ENCODE peak calls at places on chromosome 20, in seven cellular contexts. One of them, this sample, is unnamed.

GRCh38 chr20:4401601-4402000 is 320.1 kb upstream of the PRND start:
- DNase-seq in fibroblast of villous mesenchyme: no peak
- DNase-seq in astrocyte of the spinal cord: peak
- DNase-seq in OCI-LY7: no peak
- DNase-seq in LNCaP clone FGC: no peak
- DNase-seq in osteoblast: peak
- DNase-seq in psoas muscle: no peak
- DNase-seq in this sample: no peak

GRCh38 chr20:10922521-10922920 is 248.7 kb upstream of the JAG1 start:
- DNase-seq in osteoblast: no peak
- DNase-seq in fibroblast of villous mesenchyme: no peak
- DNase-seq in OCI-LY7: no peak
- DNase-seq in LNCaP clone FGC: no peak
- DNase-seq in astrocyte of the spinal cord: no peak
- DNase-seq in psoas muscle: no peak
- DNase-seq in this sample: no peak

GRCh38 chr20:25081065-25081729 is 744 bp downstream of the VSX1 start:
- DNase-seq in osteoblast: no peak
- DNase-seq in fibroblast of villous mesenchyme: peak
- DNase-seq in OCI-LY7: no peak
- DNase-seq in psoas muscle: no peak
- DNase-seq in LNCaP clone FGC: no peak
- DNase-seq in astrocyte of the spinal cord: no peak
- DNase-seq in this sample: peak

GRCh38 chr20:12698817-12699216 is 310.0 kb upstream of the SPTLC3 start:
- DNase-seq in osteoblast: no peak
- DNase-seq in OCI-LY7: no peak
- DNase-seq in psoas muscle: no peak
- DNase-seq in astrocyte of the spinal cord: no peak
- DNase-seq in LNCaP clone FGC: no peak
- DNase-seq in fibroblast of villous mesenchyme: no peak
- DNase-seq in this sample: no peak

GRCh38 chr20:49786671-49787370 is 25.8 kb upstream of the SLC9A8 start:
- DNase-seq in LNCaP clone FGC: no peak
- DNase-seq in osteoblast: no peak
- DNase-seq in fibroblast of villous mesenchyme: peak
- DNase-seq in psoas muscle: no peak
- DNase-seq in OCI-LY7: peak
- DNase-seq in astrocyte of the spinal cord: peak
- DNase-seq in this sample: no peak

GRCh38 chr20:11229772-11230171 is 556.0 kb upstream of the JAG1 start:
- DNase-seq in psoas muscle: peak
- DNase-seq in LNCaP clone FGC: no peak
- DNase-seq in OCI-LY7: no peak
- DNase-seq in osteoblast: peak
- DNase-seq in astrocyte of the spinal cord: peak
- DNase-seq in fibroblast of villous mesenchyme: peak
- DNase-seq in this sample: no peak

GRCh38 chr20:8934362-8934761 is 134.5 kb upstream of the PLCB4 start:
- DNase-seq in astrocyte of the spinal cord: no peak
- DNase-seq in psoas muscle: no peak
- DNase-seq in OCI-LY7: no peak
- DNase-seq in LNCaP clone FGC: no peak
- DNase-seq in fibroblast of villous mesenchyme: no peak
- DNase-seq in osteoblast: no peak
- DNase-seq in this sample: no peak

GRCh38 chr20:24892522-24892921 is 56.5 kb upstream of the CST7 start:
- DNase-seq in astrocyte of the spinal cord: no peak
- DNase-seq in OCI-LY7: no peak
- DNase-seq in osteoblast: peak
- DNase-seq in LNCaP clone FGC: no peak
- DNase-seq in fibroblast of villous mesenchyme: no peak
- DNase-seq in psoas muscle: no peak
- DNase-seq in this sample: no peak

GRCh38 chr20:11585752-11586352 is 331.8 kb upstream of the BTBD3 start:
- DNase-seq in fibroblast of villous mesenchyme: peak
- DNase-seq in OCI-LY7: no peak
- DNase-seq in LNCaP clone FGC: no peak
- DNase-seq in psoas muscle: no peak
- DNase-seq in osteoblast: no peak
- DNase-seq in astrocyte of the spinal cord: peak
- DNase-seq in this sample: no peak

GRCh38 chr20:57528148-57528547 is 3.2 kb upstream of the CTCFL start:
- DNase-seq in LNCaP clone FGC: no peak
- DNase-seq in astrocyte of the spinal cord: no peak
- DNase-seq in psoas muscle: no peak
- DNase-seq in osteoblast: no peak
- DNase-seq in fibroblast of villous mesenchyme: no peak
- DNase-seq in OCI-LY7: no peak
- DNase-seq in this sample: no peak

GRCh38 chr20:11035211-11035610 is 361.4 kb upstream of the JAG1 start:
- DNase-seq in fibroblast of villous mesenchyme: no peak
- DNase-seq in OCI-LY7: no peak
- DNase-seq in osteoblast: no peak
- DNase-seq in astrocyte of the spinal cord: no peak
- DNase-seq in LNCaP clone FGC: no peak
- DNase-seq in psoas muscle: no peak
- DNase-seq in this sample: no peak

DNA sequence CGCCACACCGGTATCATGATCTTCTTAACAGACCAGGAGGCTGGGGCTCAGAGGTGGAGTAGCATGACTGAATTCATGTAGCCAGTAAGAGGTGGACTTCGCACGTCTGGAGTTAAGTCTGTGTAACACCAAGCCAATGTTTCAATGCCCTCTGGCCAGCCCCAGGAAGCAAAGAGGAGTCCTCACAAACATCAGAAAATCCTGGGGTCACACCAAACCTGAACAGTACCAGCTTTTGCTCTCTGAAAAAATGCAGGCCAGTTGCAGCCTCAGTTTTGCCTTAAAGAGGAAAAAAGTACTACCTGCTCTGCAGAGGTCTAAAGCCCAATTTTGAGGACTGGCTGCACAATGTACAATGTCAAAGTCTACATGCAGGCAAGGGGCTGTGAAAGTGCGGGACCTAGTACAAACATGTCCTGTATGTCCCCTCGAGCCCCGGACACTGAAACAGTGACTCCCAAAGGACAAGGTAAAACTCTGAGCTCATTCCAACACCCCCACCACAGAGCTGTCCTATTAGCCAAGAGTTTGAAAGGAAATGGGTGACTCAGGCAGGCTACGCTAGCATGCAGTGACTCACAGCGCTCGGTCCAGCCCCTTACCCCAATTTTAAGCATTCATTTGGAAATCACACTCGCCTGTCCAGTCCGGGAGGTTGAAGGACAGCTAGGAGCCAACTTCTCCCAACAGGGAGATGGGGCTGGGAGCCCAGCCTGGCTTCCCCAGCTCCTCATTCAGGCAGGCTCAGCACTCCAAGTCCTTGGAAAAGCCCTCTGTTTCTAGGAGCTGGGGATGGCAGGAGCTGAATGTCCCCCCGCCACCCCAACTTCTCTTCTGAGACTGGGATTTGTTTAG is 4.1 kb downstream of the SDC4 start:
- DNase-seq in OCI-LY7: no peak
- DNase-seq in osteoblast: peak
- DNase-seq in psoas muscle: peak
- DNase-seq in astrocyte of the spinal cord: peak
- DNase-seq in LNCaP clone FGC: no peak
- DNase-seq in fibroblast of villous mesenchyme: peak
- DNase-seq in this sample: no peak
- H3K4me3 ChIP-seq in OCI-LY7: no peak
- H3K4me3 ChIP-seq in osteoblast: peak
- H3K4me3 ChIP-seq in psoas muscle: peak
- H3K4me3 ChIP-seq in astrocyte of the spinal cord: peak
- H3K4me3 ChIP-seq in LNCaP clone FGC: peak
- H3K4me3 ChIP-seq in fibroblast of villous mesenchyme: peak
- H3K4me3 ChIP-seq in this sample: no peak

GRCh38 chr20:1830240-1830639 is 65.0 kb upstream of the SIRPA start:
- DNase-seq in fibroblast of villous mesenchyme: peak
- DNase-seq in OCI-LY7: no peak
- DNase-seq in astrocyte of the spinal cord: peak
- DNase-seq in LNCaP clone FGC: no peak
- DNase-seq in osteoblast: peak
- DNase-seq in psoas muscle: peak
- DNase-seq in this sample: peak

GRCh38 chr20:1827974-1828785 is 67.0 kb upstream of the SIRPA start:
- DNase-seq in psoas muscle: peak
- DNase-seq in OCI-LY7: no peak
- DNase-seq in osteoblast: no peak
- DNase-seq in astrocyte of the spinal cord: no peak
- DNase-seq in fibroblast of villous mesenchyme: no peak
- DNase-seq in LNCaP clone FGC: no peak
- DNase-seq in this sample: peak

GRCh38 chr20:1827510-1827973 is 67.7 kb upstream of the SIRPA start:
- DNase-seq in fibroblast of villous mesenchyme: no peak
- DNase-seq in LNCaP clone FGC: no peak
- DNase-seq in osteoblast: no peak
- DNase-seq in astrocyte of the spinal cord: no peak
- DNase-seq in psoas muscle: no peak
- DNase-seq in OCI-LY7: no peak
- DNase-seq in this sample: no peak

GRCh38 chr20:1829531-1829930 is 65.7 kb upstream of the SIRPA start:
- DNase-seq in LNCaP clone FGC: no peak
- DNase-seq in osteoblast: no peak
- DNase-seq in fibroblast of villous mesenchyme: no peak
- DNase-seq in psoas muscle: no peak
- DNase-seq in astrocyte of the spinal cord: no peak
- DNase-seq in OCI-LY7: no peak
- DNase-seq in this sample: no peak

GRCh38 chr20:1828786-1829131 is 66.4 kb upstream of the SIRPA start:
- DNase-seq in psoas muscle: no peak
- DNase-seq in astrocyte of the spinal cord: no peak
- DNase-seq in LNCaP clone FGC: no peak
- DNase-seq in OCI-LY7: no peak
- DNase-seq in fibroblast of villous mesenchyme: no peak
- DNase-seq in osteoblast: no peak
- DNase-seq in this sample: no peak
- H3K4me3 ChIP-seq in psoas muscle: no peak
- H3K4me3 ChIP-seq in astrocyte of the spinal cord: no peak
- H3K4me3 ChIP-seq in LNCaP clone FGC: no peak
- H3K4me3 ChIP-seq in OCI-LY7: no peak
- H3K4me3 ChIP-seq in fibroblast of villous mesenchyme: no peak
- H3K4me3 ChIP-seq in osteoblast: no peak
- H3K4me3 ChIP-seq in this sample: no peak

DNA sequence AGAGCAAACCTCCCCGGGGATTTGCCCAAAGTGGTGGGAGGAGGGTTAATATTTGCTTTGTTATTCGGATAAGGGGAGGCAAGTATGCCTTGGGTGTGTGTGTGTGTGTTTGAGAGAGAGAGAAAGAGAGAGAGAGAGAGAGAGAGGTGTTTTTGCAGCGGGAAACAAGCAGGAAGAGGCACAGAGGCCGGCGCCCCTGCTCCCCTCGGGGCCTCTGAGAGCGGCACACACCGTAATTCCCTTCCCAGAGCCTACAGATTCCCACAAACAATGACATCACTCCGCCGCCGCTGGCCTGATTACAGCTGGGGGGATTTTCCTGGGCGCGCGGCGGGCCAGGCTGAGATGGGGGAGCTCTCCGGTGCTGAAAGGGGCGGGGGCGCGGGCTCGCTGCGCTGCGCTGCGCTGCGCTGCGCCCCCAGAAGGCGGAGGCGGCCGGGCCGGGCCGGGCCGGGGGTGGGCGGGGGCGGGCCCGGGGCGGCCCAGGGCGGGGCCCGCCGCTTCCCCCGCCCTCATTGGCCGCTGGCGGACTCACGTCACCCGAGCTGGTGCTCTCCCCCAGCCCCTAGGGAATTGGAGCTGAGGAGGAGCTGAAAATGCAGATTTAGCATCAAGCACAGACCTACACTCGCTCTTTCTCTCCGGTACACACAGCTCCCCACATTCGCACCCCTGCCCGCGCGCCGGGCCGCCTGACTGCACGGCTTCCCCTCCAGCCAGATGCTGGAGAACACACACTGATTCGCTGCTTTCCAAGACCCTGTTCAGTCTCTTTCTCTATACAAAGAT is at the start of gene PCSK2:
- DNase-seq in osteoblast: peak
- DNase-seq in OCI-LY7: no peak
- DNase-seq in psoas muscle: peak
- DNase-seq in astrocyte of the spinal cord: peak
- DNase-seq in LNCaP clone FGC: no peak
- DNase-seq in fibroblast of villous mesenchyme: peak
- DNase-seq in this sample: peak
- H3K4me3 ChIP-seq in osteoblast: peak
- H3K4me3 ChIP-seq in OCI-LY7: no peak
- H3K4me3 ChIP-seq in psoas muscle: peak
- H3K4me3 ChIP-seq in astrocyte of the spinal cord: no peak
- H3K4me3 ChIP-seq in LNCaP clone FGC: peak
- H3K4me3 ChIP-seq in fibroblast of villous mesenchyme: no peak
- H3K4me3 ChIP-seq in this sample: peak

GRCh38 chr20:35881676-35882075 is 72.6 kb downstream of the SCAND1 start:
- DNase-seq in astrocyte of the spinal cord: no peak
- DNase-seq in psoas muscle: no peak
- DNase-seq in LNCaP clone FGC: no peak
- DNase-seq in osteoblast: no peak
- DNase-seq in fibroblast of villous mesenchyme: no peak
- DNase-seq in OCI-LY7: no peak
- DNase-seq in this sample: no peak

GRCh38 chr20:35885212-35885611 is 69.1 kb downstream of the SCAND1 start:
- DNase-seq in astrocyte of the spinal cord: no peak
- DNase-seq in psoas muscle: no peak
- DNase-seq in LNCaP clone FGC: no peak
- DNase-seq in fibroblast of villous mesenchyme: no peak
- DNase-seq in osteoblast: no peak
- DNase-seq in OCI-LY7: no peak
- DNase-seq in this sample: no peak

GRCh38 chr20:35883341-35883777 is 70.9 kb downstream of the SCAND1 start:
- DNase-seq in astrocyte of the spinal cord: no peak
- DNase-seq in LNCaP clone FGC: no peak
- DNase-seq in OCI-LY7: no peak
- DNase-seq in osteoblast: no peak
- DNase-seq in psoas muscle: no peak
- DNase-seq in fibroblast of villous mesenchyme: no peak
- DNase-seq in this sample: no peak

GRCh38 chr20:35884541-35884865 is 69.8 kb downstream of the SCAND1 start:
- DNase-seq in LNCaP clone FGC: no peak
- DNase-seq in osteoblast: no peak
- DNase-seq in astrocyte of the spinal cord: no peak
- DNase-seq in psoas muscle: no peak
- DNase-seq in fibroblast of villous mesenchyme: no peak
- DNase-seq in OCI-LY7: no peak
- DNase-seq in this sample: no peak

DNA sequence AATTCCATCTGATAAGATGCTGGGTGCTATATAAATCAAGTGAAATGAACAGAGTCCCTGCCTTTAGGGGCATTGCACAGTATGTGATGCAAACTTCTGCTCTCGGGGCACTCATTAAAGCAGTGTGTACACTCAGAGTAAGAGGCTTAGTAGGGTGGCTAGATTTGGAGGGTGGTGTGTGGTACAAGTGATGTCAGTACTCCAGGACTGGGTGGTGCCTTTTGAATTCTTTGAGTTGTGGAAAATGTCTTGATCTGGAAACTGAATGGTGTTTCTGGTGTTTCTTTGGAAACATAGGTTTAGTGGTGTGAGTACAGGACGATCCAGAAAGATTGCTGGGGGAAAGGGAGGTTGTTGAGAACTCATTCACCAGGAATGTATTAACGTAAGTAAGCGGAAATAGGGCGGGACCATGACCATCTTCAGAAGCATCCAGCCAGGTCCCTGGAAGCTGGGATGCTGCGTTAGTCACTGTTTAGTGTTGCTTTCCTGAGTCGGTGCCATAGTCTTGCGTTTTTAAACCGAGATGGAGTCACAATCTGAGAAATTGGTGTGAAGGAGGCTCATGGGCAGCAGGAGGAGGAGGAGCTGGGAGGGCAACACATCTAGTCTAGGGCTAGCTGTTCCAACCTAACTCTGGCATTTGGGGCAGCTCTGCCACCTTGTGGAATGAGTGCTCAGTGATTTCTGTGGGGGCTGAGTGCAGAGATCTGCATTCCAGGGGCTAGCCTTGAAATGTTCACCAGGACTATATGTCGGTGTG is 70.3 kb downstream of the SCAND1 start:
- DNase-seq in LNCaP clone FGC: no peak
- DNase-seq in fibroblast of villous mesenchyme: peak
- DNase-seq in astrocyte of the spinal cord: peak
- DNase-seq in osteoblast: no peak
- DNase-seq in psoas muscle: peak
- DNase-seq in OCI-LY7: peak
- DNase-seq in this sample: peak
- H3K4me3 ChIP-seq in LNCaP clone FGC: no peak
- H3K4me3 ChIP-seq in fibroblast of villous mesenchyme: peak
- H3K4me3 ChIP-seq in astrocyte of the spinal cord: peak
- H3K4me3 ChIP-seq in osteoblast: peak
- H3K4me3 ChIP-seq in psoas muscle: no peak
- H3K4me3 ChIP-seq in OCI-LY7: no peak
- H3K4me3 ChIP-seq in this sample: no peak